ENCODE peak calls at places on chromosome 14, in ten cellular contexts. O is A549, N is HepG2, X is sigmoid colon, W is esophagus muscularis mucosa, B is tibial nerve, V is K562, R is transverse colon, U is stomach, L is suprapubic skin. G is an unnamed sample.
A peak's percentile ranks its signal among the peaks of the same experiment; 100 is the strongest.

GRCh38 chr14:101719045-101719645 is 42.4 kb upstream of the PPP2R5C start:
- DNase-seq in B (no peak), V (no peak), W (peak; percentile 88), L (peak; percentile 40), U (peak; percentile 19), X (no peak), R (no peak), O (no peak), N (no peak), G (no peak)

GRCh38 chr14:99342204-99342603 is 70.2 kb upstream of the BCL11B start:
- DNase-seq in R (no peak), U (no peak), O (no peak), W (no peak), X (no peak), L (no peak), N (no peak), V (no peak), B (no peak), G (no peak)

GRCh38 chr14:53663709-53664108 is 292.9 kb downstream of the BMP4 start:
- DNase-seq in N (peak; percentile 76), O (peak; percentile 50), U (no peak), L (no peak), V (no peak), W (no peak), X (peak; percentile 66), R (peak; percentile 11), B (no peak), G (no peak)

GRCh38 chr14:101962503-101962874 is 1.9 kb upstream of the DYNC1H1 start:
- DNase-seq in N (peak; percentile 90), W (no peak), L (peak; percentile 76), X (peak; percentile 93), B (peak; percentile 47), R (peak; percentile 64), U (peak; percentile 74), V (peak; percentile 59), O (peak; percentile 89), G (peak; percentile 58)

GRCh38 chr14:67583711-67584644 is 16.1 kb downstream of the PIGH start:
- DNase-seq in X (no peak), V (peak; percentile 60), R (peak; percentile 41), N (peak; percentile 58), U (peak; percentile 42), B (peak; percentile 51), W (no peak), O (peak; percentile 56), L (no peak), G (no peak)

GRCh38 chr14:33839193-33840076 is 111.4 kb downstream of the EGLN3 start:
- DNase-seq in X (no peak), W (peak; percentile 91), B (peak; percentile 75), L (no peak), V (peak; percentile 43), O (peak; percentile 42), R (peak; percentile 39), U (peak; percentile 54), N (peak; percentile 58), G (peak; percentile 47)

GRCh38 chr14:74551903-74552371 is 58.4 kb downstream of the ISCA2 start:
- DNase-seq in L (no peak), B (no peak), V (no peak), W (no peak), U (no peak), O (no peak), R (no peak), N (no peak), X (no peak), G (no peak)

GRCh38 chr14:87615822-87616679 is 376.9 kb downstream of the GALC start:
- DNase-seq in W (peak; percentile 81), U (peak; percentile 70), V (peak; percentile 52), X (peak; percentile 63), R (peak; percentile 8), N (peak; percentile 44), O (peak; percentile 44), B (peak; percentile 55), L (no peak), G (peak; percentile 15)

GRCh38 chr14:102768223-102769048 is 8.8 kb upstream of the TRAF3 start:
- DNase-seq in U (no peak), L (no peak), N (no peak), R (no peak), V (no peak), W (no peak), X (no peak), O (no peak), B (peak; percentile 27), G (no peak)

GRCh38 chr14:82642425-82642824 is 1108.8 kb upstream of the SEL1L start:
- DNase-seq in B (no peak), R (no peak), V (peak; percentile 23), U (no peak), O (peak; percentile 61), N (no peak), X (no peak), W (no peak), L (no peak), G (peak; percentile 14)

GRCh38 chr14:98564541-98564940 is 707.5 kb downstream of the BCL11B start:
- DNase-seq in B (no peak), V (no peak), X (no peak), W (no peak), O (no peak), L (no peak), N (no peak), U (no peak), R (no peak), G (no peak)

GRCh38 chr14:103329421-103330347 is 4.4 kb upstream of the EIF5 start:
- DNase-seq in W (no peak), O (peak; percentile 68), B (peak; percentile 57), R (peak; percentile 37), N (peak; percentile 64), L (peak; percentile 62), V (no peak), X (no peak), U (peak; percentile 55), G (no peak)

GRCh38 chr14:56195727-56196126 is 77.5 kb downstream of the PELI2 start:
- DNase-seq in W (no peak), X (no peak), O (no peak), R (peak; percentile 37), B (peak; percentile 21), U (no peak), V (no peak), N (no peak), L (no peak), G (no peak)

GRCh38 chr14:92600318-92601053 is 86.9 kb downstream of the RIN3 start:
- DNase-seq in L (no peak), U (no peak), R (no peak), N (no peak), V (no peak), B (no peak), O (peak; percentile 77), X (no peak), W (no peak), G (no peak)

GRCh38 chr14:35113308-35113950 is 8.4 kb downstream of the PPP2R3C start:
- DNase-seq in B (no peak), U (no peak), N (no peak), O (no peak), R (no peak), X (no peak), W (no peak), V (no peak), L (no peak), G (no peak)

GRCh38 chr14:35112641-35113040 is 9.1 kb downstream of the PPP2R3C start:
- DNase-seq in X (no peak), U (no peak), V (no peak), O (no peak), L (no peak), B (no peak), R (no peak), N (no peak), W (no peak), G (no peak)

GRCh38 chr14:35117112-35117511 is 4.7 kb downstream of the PPP2R3C start:
- DNase-seq in N (no peak), V (no peak), R (no peak), U (no peak), X (no peak), O (no peak), W (no peak), L (no peak), B (no peak), G (no peak)

GRCh38 chr14:35114036-35114435 is 7.8 kb downstream of the PPP2R3C start:
- DNase-seq in B (no peak), R (no peak), N (no peak), W (no peak), O (no peak), L (no peak), V (no peak), X (no peak), U (no peak), G (no peak)

GRCh38 chr14:35116242-35116641 is 5.5 kb downstream of the PPP2R3C start:
- DNase-seq in L (no peak), X (no peak), O (no peak), R (no peak), B (no peak), W (no peak), V (no peak), U (no peak), N (no peak), G (no peak)
- TF ChIP-seq CTCF in L (no peak), X (no peak), O (no peak), R (no peak), B (no peak), W (no peak), V (no peak), U (no peak), N (no peak), G (no peak)

DNA sequence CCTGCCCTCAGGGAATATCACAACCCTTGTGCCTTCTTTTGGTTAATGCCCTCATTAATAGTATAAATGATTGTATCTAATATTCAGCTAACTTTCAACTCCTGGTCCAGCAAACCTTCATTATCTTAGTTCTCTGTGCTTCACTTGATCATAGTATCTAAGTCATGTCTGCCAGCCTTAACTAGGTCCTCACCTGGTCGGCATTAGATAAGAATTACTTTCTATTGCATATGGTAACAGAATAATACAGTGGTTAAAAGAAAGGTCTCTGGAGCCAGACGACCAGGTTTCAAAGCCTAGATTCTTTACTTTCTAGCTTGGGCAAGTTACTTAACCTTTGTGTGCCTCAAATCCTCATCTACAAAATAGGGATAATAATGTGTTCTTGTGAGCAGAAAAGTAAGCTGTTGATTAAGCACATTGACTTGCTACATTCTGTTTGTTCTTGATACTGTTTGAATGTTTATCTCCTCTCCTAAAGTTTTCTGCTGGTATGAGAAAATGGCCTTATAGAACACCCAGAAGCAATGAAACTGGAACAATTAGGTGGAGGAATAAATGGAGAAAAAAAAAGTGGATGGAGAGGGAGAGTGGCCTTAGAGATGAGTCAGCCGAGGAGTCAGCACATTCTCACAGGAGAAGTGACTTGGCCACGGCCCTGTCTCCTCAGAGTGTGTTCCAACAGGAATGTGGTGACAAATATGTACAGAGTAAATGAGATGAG is 176.1 kb downstream of the SLC25A21 start:
- DNase-seq in N (no peak), B (no peak), V (peak; percentile 11), W (no peak), O (peak; percentile 59), R (no peak), L (no peak), X (no peak), U (no peak), G (no peak)
- TF ChIP-seq EP300 in N (no peak), B (no peak), V (no peak), W (no peak), O (no peak), R (no peak), L (no peak), X (no peak), U (no peak), G (no peak)

GRCh38 chr14:95711476-95712176 is 2.3 kb downstream of the TCL1A start:
- DNase-seq in W (peak; percentile 68), O (no peak), L (no peak), U (no peak), B (no peak), V (no peak), X (no peak), R (no peak), N (no peak), G (no peak)
- TF ChIP-seq POLR2A in W (no peak), O (no peak), L (no peak), U (no peak), B (no peak), V (no peak), X (no peak), R (no peak), N (no peak), G (no peak)

GRCh38 chr14:23351681-23352505 is 794 bp downstream of the SLC22A17 start:
- DNase-seq in V (peak; percentile 28), U (no peak), N (no peak), X (no peak), W (no peak), B (no peak), O (no peak), L (no peak), R (no peak), G (peak; percentile 51)
- TF ChIP-seq CTCF in V (no peak), U (no peak), N (peak; percentile 28), X (no peak), W (no peak), B (no peak), O (no peak), L (no peak), R (no peak), G (no peak)

G was measured in ovary.